ENCODE peak calls at places on chromosomes 11 and 22, in six cellular contexts. Y, W, C, A, D and E are unnamed samples.

GRCh38 chr22:48443680-48444079 is 1384.0 kb downstream of the BRD1 start:
- DNase-seq in D (no peak), C (no peak), W (no peak), Y (no peak), A (no peak), E (no peak)

GRCh38 chr22:36860821-36861659 is at the start of gene NCF4:
- DNase-seq in C (no peak), A (no peak), D (no peak), Y (peak; percentile 86), W (no peak), E (no peak)

GRCh38 chr11:102620858-102621561 is 4.1 kb downstream of the MMP20 start:
- DNase-seq in A (peak; percentile 26), C (no peak), W (no peak), Y (no peak), D (no peak), E (no peak)

GRCh38 chr11:110311783-110312578 is 15.6 kb upstream of the RDX start:
- DNase-seq in C (no peak), W (no peak), A (peak; percentile 22), Y (no peak), D (no peak), E (no peak)

GRCh38 chr11:59574467-59574866 is 41.1 kb downstream of the OSBP start:
- DNase-seq in A (peak; percentile 32), D (no peak), C (no peak), W (no peak), Y (no peak), E (no peak)

GRCh38 chr22:48950151-48950915 is 877.3 kb downstream of the BRD1 start:
- DNase-seq in D (no peak), A (no peak), W (no peak), Y (no peak), C (no peak), E (no peak)

GRCh38 chr22:50672471-50673230 is at the start of gene SHANK3:
- DNase-seq in C (no peak), D (no peak), W (no peak), Y (peak; percentile 39), A (no peak), E (peak; percentile 2)

GRCh38 chr11:19929147-19929546 is 216.5 kb downstream of the NAV2 start:
- DNase-seq in A (peak; percentile 55), W (no peak), D (no peak), Y (no peak), C (no peak), E (peak; percentile 37)

GRCh38 chr22:41302016-41302767 is 867 bp downstream of the ZC3H7B start:
- DNase-seq in Y (peak; percentile 63), A (no peak), D (no peak), C (peak; percentile 5), W (peak; percentile 43), E (no peak)

GRCh38 chr11:20909995-20910726 is 240.8 kb downstream of the NELL1 start:
- DNase-seq in A (no peak), Y (no peak), D (no peak), C (no peak), W (no peak), E (no peak)

GRCh38 chr11:118648291-118648690 is 31.2 kb downstream of the TREH start:
- DNase-seq in D (no peak), C (no peak), Y (no peak), A (no peak), W (no peak), E (no peak)

GRCh38 chr11:62427630-62428233 is 8.9 kb downstream of the SCGB1A1 start:
- DNase-seq in Y (peak; percentile 37), A (peak; percentile 71), D (no peak), C (no peak), W (no peak), E (peak; percentile 61)